ENCODE peak calls at places on chromosomes 7 and 10, in ten cellular contexts. One of them, this sample, is unnamed.

GRCh38 chr7:47591655-47592572 is 10.0 kb upstream of the TNS3 start:
- DNase-seq in uterus: no peak
- DNase-seq in heart right ventricle: no peak
- DNase-seq in fibroblast of pulmonary artery: peak; percentile 66
- DNase-seq in dorsolateral prefrontal cortex: no peak
- DNase-seq in astrocyte: peak; percentile 87
- DNase-seq in breast epithelium: no peak
- DNase-seq in osteoblast: peak; percentile 90
- DNase-seq in AG04450: peak; percentile 68
- DNase-seq in heart left ventricle: no peak
- DNase-seq in this sample: no peak

GRCh38 chr10:78173360-78174020 is 139.8 kb downstream of the RPS24 start:
- DNase-seq in uterus: no peak
- DNase-seq in heart right ventricle: no peak
- DNase-seq in fibroblast of pulmonary artery: no peak
- DNase-seq in dorsolateral prefrontal cortex: no peak
- DNase-seq in astrocyte: no peak
- DNase-seq in breast epithelium: no peak
- DNase-seq in osteoblast: peak; percentile 87
- DNase-seq in AG04450: no peak
- DNase-seq in heart left ventricle: no peak
- DNase-seq in this sample: peak; percentile 28

GRCh38 chr7:106058925-106059324 is 53.2 kb downstream of the SYPL1 start:
- DNase-seq in uterus: no peak
- DNase-seq in heart right ventricle: no peak
- DNase-seq in fibroblast of pulmonary artery: no peak
- DNase-seq in dorsolateral prefrontal cortex: no peak
- DNase-seq in astrocyte: no peak
- DNase-seq in breast epithelium: no peak
- DNase-seq in osteoblast: no peak
- DNase-seq in AG04450: no peak
- DNase-seq in heart left ventricle: no peak
- DNase-seq in this sample: no peak

GRCh38 chr7:55152490-55152889 is 133.7 kb downstream of the EGFR start:
- DNase-seq in uterus: no peak
- DNase-seq in heart right ventricle: no peak
- DNase-seq in fibroblast of pulmonary artery: no peak
- DNase-seq in dorsolateral prefrontal cortex: no peak
- DNase-seq in astrocyte: no peak
- DNase-seq in breast epithelium: no peak
- DNase-seq in osteoblast: no peak
- DNase-seq in AG04450: no peak
- DNase-seq in heart left ventricle: no peak
- DNase-seq in this sample: no peak

GRCh38 chr7:108080094-108080656 is 50.0 kb downstream of the LAMB4 start:
- DNase-seq in uterus: no peak
- DNase-seq in heart right ventricle: no peak
- DNase-seq in fibroblast of pulmonary artery: peak; percentile 32
- DNase-seq in dorsolateral prefrontal cortex: no peak
- DNase-seq in astrocyte: peak; percentile 55
- DNase-seq in breast epithelium: no peak
- DNase-seq in osteoblast: no peak
- DNase-seq in AG04450: no peak
- DNase-seq in heart left ventricle: no peak
- DNase-seq in this sample: no peak

GRCh38 chr10:112247791-112248190 is 35.4 kb upstream of the TECTB start:
- DNase-seq in uterus: no peak
- DNase-seq in heart right ventricle: no peak
- DNase-seq in fibroblast of pulmonary artery: no peak
- DNase-seq in dorsolateral prefrontal cortex: no peak
- DNase-seq in astrocyte: no peak
- DNase-seq in breast epithelium: no peak
- DNase-seq in osteoblast: no peak
- DNase-seq in AG04450: no peak
- DNase-seq in heart left ventricle: no peak
- DNase-seq in this sample: no peak

GRCh38 chr10:66466622-66467021 is 459.2 kb upstream of the LRRTM3 start:
- DNase-seq in uterus: no peak
- DNase-seq in heart right ventricle: no peak
- DNase-seq in fibroblast of pulmonary artery: no peak
- DNase-seq in dorsolateral prefrontal cortex: no peak
- DNase-seq in astrocyte: no peak
- DNase-seq in breast epithelium: no peak
- DNase-seq in osteoblast: no peak
- DNase-seq in AG04450: no peak
- DNase-seq in heart left ventricle: no peak
- DNase-seq in this sample: peak; percentile 76

GRCh38 chr10:91796332-91797076 is 1.7 kb upstream of the TNKS2 start:
- DNase-seq in uterus: peak; percentile 48
- DNase-seq in heart right ventricle: peak; percentile 11
- DNase-seq in fibroblast of pulmonary artery: peak; percentile 8
- DNase-seq in dorsolateral prefrontal cortex: no peak
- DNase-seq in astrocyte: no peak
- DNase-seq in breast epithelium: no peak
- DNase-seq in osteoblast: no peak
- DNase-seq in AG04450: no peak
- DNase-seq in heart left ventricle: peak; percentile 27
- DNase-seq in this sample: peak; percentile 57

GRCh38 chr10:110600487-110601101 is 33.1 kb downstream of the SMC3 start:
- DNase-seq in uterus: no peak
- DNase-seq in heart right ventricle: no peak
- DNase-seq in fibroblast of pulmonary artery: peak; percentile 80
- DNase-seq in dorsolateral prefrontal cortex: no peak
- DNase-seq in astrocyte: peak; percentile 36
- DNase-seq in breast epithelium: no peak
- DNase-seq in osteoblast: no peak
- DNase-seq in AG04450: peak; percentile 38
- DNase-seq in heart left ventricle: no peak
- DNase-seq in this sample: peak; percentile 70

GRCh38 chr7:108630002-108630401 is 60.3 kb downstream of the DNAJB9 start:
- DNase-seq in uterus: no peak
- DNase-seq in heart right ventricle: peak; percentile 35
- DNase-seq in fibroblast of pulmonary artery: peak; percentile 60
- DNase-seq in dorsolateral prefrontal cortex: no peak
- DNase-seq in astrocyte: peak; percentile 4
- DNase-seq in breast epithelium: no peak
- DNase-seq in osteoblast: no peak
- DNase-seq in AG04450: no peak
- DNase-seq in heart left ventricle: peak; percentile 27
- DNase-seq in this sample: no peak

GRCh38 chr7:121157885-121158590 is 169.5 kb downstream of the CPED1 start:
- DNase-seq in uterus: no peak
- DNase-seq in heart right ventricle: no peak
- DNase-seq in fibroblast of pulmonary artery: no peak
- DNase-seq in dorsolateral prefrontal cortex: no peak
- DNase-seq in astrocyte: no peak
- DNase-seq in breast epithelium: no peak
- DNase-seq in osteoblast: no peak
- DNase-seq in AG04450: no peak
- DNase-seq in heart left ventricle: no peak
- DNase-seq in this sample: no peak

GRCh38 chr10:133230387-133231195 is 574 bp downstream of the UTF1 start:
- DNase-seq in uterus: no peak
- DNase-seq in heart right ventricle: no peak
- DNase-seq in fibroblast of pulmonary artery: no peak
- DNase-seq in dorsolateral prefrontal cortex: no peak
- DNase-seq in astrocyte: no peak
- DNase-seq in breast epithelium: no peak
- DNase-seq in osteoblast: no peak
- DNase-seq in AG04450: no peak
- DNase-seq in heart left ventricle: no peak
- DNase-seq in this sample: no peak

GRCh38 chr10:100883322-100883821 is 29.4 kb upstream of the SLF2 start:
- DNase-seq in uterus: peak; percentile 61
- DNase-seq in heart right ventricle: no peak
- DNase-seq in fibroblast of pulmonary artery: no peak
- DNase-seq in dorsolateral prefrontal cortex: no peak
- DNase-seq in astrocyte: no peak
- DNase-seq in breast epithelium: peak; percentile 36
- DNase-seq in osteoblast: no peak
- DNase-seq in AG04450: no peak
- DNase-seq in heart left ventricle: no peak
- DNase-seq in this sample: no peak

GRCh38 chr7:133703547-133703946 is 423.6 kb upstream of the LRGUK start:
- DNase-seq in uterus: no peak
- DNase-seq in heart right ventricle: peak; percentile 10
- DNase-seq in fibroblast of pulmonary artery: peak; percentile 83
- DNase-seq in dorsolateral prefrontal cortex: no peak
- DNase-seq in astrocyte: peak; percentile 95
- DNase-seq in breast epithelium: no peak
- DNase-seq in osteoblast: peak; percentile 76
- DNase-seq in AG04450: peak; percentile 85
- DNase-seq in heart left ventricle: no peak
- DNase-seq in this sample: peak; percentile 52

GRCh38 chr10:133325392-133325760 is 11.3 kb downstream of the CALY start:
- DNase-seq in uterus: no peak
- DNase-seq in heart right ventricle: no peak
- DNase-seq in fibroblast of pulmonary artery: no peak
- DNase-seq in dorsolateral prefrontal cortex: no peak
- DNase-seq in astrocyte: no peak
- DNase-seq in breast epithelium: no peak
- DNase-seq in osteoblast: peak; percentile 81
- DNase-seq in AG04450: no peak
- DNase-seq in heart left ventricle: no peak
- DNase-seq in this sample: no peak

DNA sequence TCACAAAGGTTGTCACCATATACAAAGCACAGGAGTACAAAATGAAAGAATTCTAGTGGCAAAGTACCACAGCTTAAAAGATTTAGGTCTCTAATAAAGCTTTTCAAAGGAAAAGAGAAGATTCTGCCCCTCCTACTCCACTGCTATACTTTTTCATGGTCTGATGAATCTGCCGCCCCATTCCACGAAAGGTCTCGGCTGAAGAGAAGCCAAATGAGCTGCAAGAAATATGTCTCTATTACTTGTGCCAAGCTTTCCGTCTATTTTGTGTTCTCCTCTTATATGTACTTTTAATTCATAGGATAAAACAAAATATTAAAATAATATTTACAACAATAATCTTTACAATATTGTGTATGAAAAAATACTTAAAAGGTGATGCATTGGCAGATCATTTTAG is 222.6 kb downstream of the ANK3 start:
- DNase-seq in uterus: no peak
- DNase-seq in heart right ventricle: no peak
- DNase-seq in fibroblast of pulmonary artery: no peak
- DNase-seq in dorsolateral prefrontal cortex: no peak
- DNase-seq in astrocyte: no peak
- DNase-seq in breast epithelium: no peak
- DNase-seq in osteoblast: no peak
- DNase-seq in AG04450: no peak
- DNase-seq in heart left ventricle: no peak
- DNase-seq in this sample: no peak
- H3K4me3 ChIP-seq in uterus: peak overlapping the region; percentile 19
- H3K4me3 ChIP-seq in heart right ventricle: no peak overlapping the region
- H3K4me3 ChIP-seq in fibroblast of pulmonary artery: peak overlapping the region; percentile 25
- H3K4me3 ChIP-seq in dorsolateral prefrontal cortex: peak overlapping the region; percentile 54
- H3K4me3 ChIP-seq in astrocyte: no peak overlapping the region
- H3K4me3 ChIP-seq in breast epithelium: no peak overlapping the region
- H3K4me3 ChIP-seq in osteoblast: peak overlapping the region; percentile 59
- H3K4me3 ChIP-seq in AG04450: peak overlapping the region; percentile 14
- H3K4me3 ChIP-seq in heart left ventricle: no peak overlapping the region
- H3K4me3 ChIP-seq in this sample: no peak overlapping the region

GRCh38 chr7:43391518-43391917 is 191.4 kb upstream of the STK17A start:
- DNase-seq in uterus: no peak
- DNase-seq in heart right ventricle: no peak
- DNase-seq in fibroblast of pulmonary artery: no peak
- DNase-seq in dorsolateral prefrontal cortex: no peak
- DNase-seq in astrocyte: no peak
- DNase-seq in breast epithelium: no peak
- DNase-seq in osteoblast: no peak
- DNase-seq in AG04450: no peak
- DNase-seq in heart left ventricle: no peak
- DNase-seq in this sample: no peak
- TF ChIP-seq CTCF in uterus: no peak
- TF ChIP-seq CTCF in heart right ventricle: no peak
- TF ChIP-seq CTCF in fibroblast of pulmonary artery: no peak
- TF ChIP-seq CTCF in dorsolateral prefrontal cortex: no peak
- TF ChIP-seq CTCF in astrocyte: no peak
- TF ChIP-seq CTCF in breast epithelium: no peak
- TF ChIP-seq CTCF in osteoblast: no peak
- TF ChIP-seq CTCF in AG04450: no peak
- TF ChIP-seq CTCF in heart left ventricle: no peak
- TF ChIP-seq CTCF in this sample: no peak

DNA sequence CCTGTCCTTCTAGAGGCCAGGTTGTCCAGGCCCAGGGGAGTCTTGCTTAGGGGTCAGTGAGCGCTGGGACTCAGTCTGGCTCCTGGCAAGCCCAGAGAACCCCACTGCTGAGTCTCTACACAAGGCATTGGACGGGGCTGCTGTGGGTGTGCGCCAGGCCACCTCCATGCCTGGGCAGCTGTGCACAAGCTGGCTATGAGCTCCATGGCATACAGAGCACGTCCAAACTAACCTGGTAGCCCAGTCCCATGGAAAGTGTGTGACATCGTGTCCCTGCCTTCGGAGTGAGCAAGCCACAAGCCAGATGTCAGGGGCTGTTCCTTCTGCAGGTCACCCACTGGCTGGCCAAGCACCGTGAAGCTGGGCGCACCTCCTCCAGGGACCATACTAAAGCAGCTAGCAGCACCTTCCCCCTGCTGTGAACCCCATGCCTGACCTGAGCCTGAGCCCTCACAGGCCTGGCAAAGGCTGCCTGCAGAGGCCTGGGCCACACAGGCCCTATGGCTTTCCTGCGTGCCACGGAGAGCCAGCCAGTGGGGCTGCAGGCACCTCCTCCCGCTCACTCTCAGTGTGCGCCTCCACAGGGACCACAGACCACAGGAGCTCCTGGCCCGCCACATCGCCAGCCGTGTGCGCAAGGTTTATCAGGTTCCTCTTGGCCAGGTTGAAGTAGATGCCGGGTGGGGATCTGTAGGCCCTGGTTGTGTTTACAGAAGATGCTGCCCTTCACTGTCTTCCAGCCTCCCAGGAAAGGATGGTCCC is 219.8 kb downstream of the EBF3 start:
- DNase-seq in uterus: peak; percentile 7
- DNase-seq in heart right ventricle: no peak
- DNase-seq in fibroblast of pulmonary artery: no peak
- DNase-seq in dorsolateral prefrontal cortex: no peak
- DNase-seq in astrocyte: no peak
- DNase-seq in breast epithelium: peak; percentile 24
- DNase-seq in osteoblast: no peak
- DNase-seq in AG04450: no peak
- DNase-seq in heart left ventricle: no peak
- DNase-seq in this sample: no peak
- H3K4me3 ChIP-seq in uterus: no peak overlapping the region
- H3K4me3 ChIP-seq in heart right ventricle: no peak overlapping the region
- H3K4me3 ChIP-seq in fibroblast of pulmonary artery: no peak overlapping the region
- H3K4me3 ChIP-seq in dorsolateral prefrontal cortex: no peak overlapping the region
- H3K4me3 ChIP-seq in astrocyte: no peak overlapping the region
- H3K4me3 ChIP-seq in breast epithelium: no peak overlapping the region
- H3K4me3 ChIP-seq in osteoblast: no peak overlapping the region
- H3K4me3 ChIP-seq in AG04450: no peak overlapping the region
- H3K4me3 ChIP-seq in heart left ventricle: no peak overlapping the region
- H3K4me3 ChIP-seq in this sample: no peak overlapping the region

DNA sequence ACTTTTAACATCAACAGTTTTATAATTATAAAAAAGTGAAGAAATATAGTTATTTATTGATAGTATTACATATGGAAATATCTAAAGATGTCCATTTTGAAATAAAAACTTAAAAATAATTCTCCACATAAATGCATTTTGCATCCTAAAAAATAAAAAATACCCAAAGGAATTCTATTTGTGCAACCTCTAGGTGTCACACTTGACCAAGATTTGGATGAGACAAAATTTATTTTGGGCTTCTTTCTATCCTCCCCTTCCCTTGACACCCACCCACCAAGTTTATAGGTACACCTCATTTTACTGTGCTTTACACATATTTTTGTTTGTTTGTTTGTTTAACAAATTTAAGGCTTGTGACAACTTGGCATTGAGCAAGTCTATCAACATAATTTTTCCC is 3.3 kb upstream of the THSD7A start:
- DNase-seq in uterus: no peak
- DNase-seq in heart right ventricle: no peak
- DNase-seq in fibroblast of pulmonary artery: peak; percentile 37
- DNase-seq in dorsolateral prefrontal cortex: no peak
- DNase-seq in astrocyte: no peak
- DNase-seq in breast epithelium: no peak
- DNase-seq in osteoblast: no peak
- DNase-seq in AG04450: no peak
- DNase-seq in heart left ventricle: no peak
- DNase-seq in this sample: no peak
- TF ChIP-seq CTCF in uterus: peak; percentile 28
- TF ChIP-seq CTCF in heart right ventricle: peak; percentile 27
- TF ChIP-seq CTCF in fibroblast of pulmonary artery: peak; percentile 45
- TF ChIP-seq CTCF in dorsolateral prefrontal cortex: peak; percentile 46
- TF ChIP-seq CTCF in astrocyte: peak; percentile 42
- TF ChIP-seq CTCF in breast epithelium: peak; percentile 23
- TF ChIP-seq CTCF in osteoblast: peak; percentile 29
- TF ChIP-seq CTCF in AG04450: peak; percentile 37
- TF ChIP-seq CTCF in heart left ventricle: peak; percentile 20
- TF ChIP-seq CTCF in this sample: peak; percentile 37